ENCODE peak calls at places on chromosomes 7 and 10, in four cellular contexts. One of them, this sample, is unnamed.

GRCh38 chr7:156220701-156221100 is 408.4 kb upstream of the SHH start:
- DNase-seq in vagina: no peak
- DNase-seq in spleen: no peak
- DNase-seq in esophagus muscularis mucosa: no peak
- DNase-seq in this sample: no peak

GRCh38 chr7:95609277-95609971 is 13.1 kb upstream of the PDK4 start:
- DNase-seq in spleen: no peak
- DNase-seq in vagina: no peak
- DNase-seq in esophagus muscularis mucosa: no peak
- DNase-seq in this sample: peak

GRCh38 chr10:119595134-119595714 is 1.5 kb downstream of the TIAL1 start:
- DNase-seq in spleen: no peak
- DNase-seq in vagina: no peak
- DNase-seq in esophagus muscularis mucosa: no peak
- DNase-seq in this sample: no peak

GRCh38 chr10:96367470-96367869 is 8.7 kb upstream of the OPALIN start:
- DNase-seq in esophagus muscularis mucosa: no peak
- DNase-seq in vagina: no peak
- DNase-seq in spleen: no peak
- DNase-seq in this sample: no peak

GRCh38 chr7:103592844-103593243 is 146.8 kb upstream of the SLC26A5 start:
- DNase-seq in esophagus muscularis mucosa: no peak
- DNase-seq in spleen: no peak
- DNase-seq in vagina: no peak
- DNase-seq in this sample: no peak

GRCh38 chr7:2373124-2373556 is 18.5 kb downstream of the EIF3B start:
- DNase-seq in spleen: no peak
- DNase-seq in esophagus muscularis mucosa: no peak
- DNase-seq in vagina: no peak
- DNase-seq in this sample: no peak

GRCh38 chr7:110977127-110977776 is 113.7 kb upstream of the LRRN3 start:
- DNase-seq in vagina: no peak
- DNase-seq in esophagus muscularis mucosa: no peak
- DNase-seq in spleen: no peak
- DNase-seq in this sample: no peak

GRCh38 chr10:33801705-33802104 is 467.2 kb upstream of the NRP1 start:
- DNase-seq in spleen: no peak
- DNase-seq in esophagus muscularis mucosa: no peak
- DNase-seq in vagina: peak
- DNase-seq in this sample: no peak

GRCh38 chr7:100719523-100720319 is 547 bp upstream of the EPO start:
- DNase-seq in spleen: no peak
- DNase-seq in vagina: no peak
- DNase-seq in esophagus muscularis mucosa: no peak
- DNase-seq in this sample: peak

GRCh38 chr7:83468251-83468739 is 180.6 kb downstream of the SEMA3E start:
- DNase-seq in spleen: no peak
- DNase-seq in esophagus muscularis mucosa: no peak
- DNase-seq in vagina: no peak
- DNase-seq in this sample: peak

GRCh38 chr10:804787-805634 is 115.5 kb upstream of the DIP2C start:
- DNase-seq in esophagus muscularis mucosa: no peak
- DNase-seq in spleen: peak
- DNase-seq in vagina: no peak
- DNase-seq in this sample: no peak

GRCh38 chr10:805635-806305 is 116.3 kb upstream of the DIP2C start:
- DNase-seq in vagina: peak
- DNase-seq in spleen: peak
- DNase-seq in esophagus muscularis mucosa: no peak
- DNase-seq in this sample: no peak

GRCh38 chr10:802506-802905 is 113.0 kb upstream of the DIP2C start:
- DNase-seq in spleen: no peak
- DNase-seq in vagina: no peak
- DNase-seq in esophagus muscularis mucosa: no peak
- DNase-seq in this sample: no peak

GRCh38 chr10:804191-804781 is 114.8 kb upstream of the DIP2C start:
- DNase-seq in esophagus muscularis mucosa: no peak
- DNase-seq in spleen: peak
- DNase-seq in vagina: no peak
- DNase-seq in this sample: no peak

GRCh38 chr10:803041-803741 is 113.7 kb upstream of the DIP2C start:
- DNase-seq in spleen: no peak
- DNase-seq in vagina: no peak
- DNase-seq in esophagus muscularis mucosa: no peak
- DNase-seq in this sample: no peak
- TF ChIP-seq POLR2AphosphoS5 in spleen: no peak
- TF ChIP-seq POLR2AphosphoS5 in vagina: no peak
- TF ChIP-seq POLR2AphosphoS5 in esophagus muscularis mucosa: no peak
- TF ChIP-seq POLR2AphosphoS5 in this sample: no peak

DNA sequence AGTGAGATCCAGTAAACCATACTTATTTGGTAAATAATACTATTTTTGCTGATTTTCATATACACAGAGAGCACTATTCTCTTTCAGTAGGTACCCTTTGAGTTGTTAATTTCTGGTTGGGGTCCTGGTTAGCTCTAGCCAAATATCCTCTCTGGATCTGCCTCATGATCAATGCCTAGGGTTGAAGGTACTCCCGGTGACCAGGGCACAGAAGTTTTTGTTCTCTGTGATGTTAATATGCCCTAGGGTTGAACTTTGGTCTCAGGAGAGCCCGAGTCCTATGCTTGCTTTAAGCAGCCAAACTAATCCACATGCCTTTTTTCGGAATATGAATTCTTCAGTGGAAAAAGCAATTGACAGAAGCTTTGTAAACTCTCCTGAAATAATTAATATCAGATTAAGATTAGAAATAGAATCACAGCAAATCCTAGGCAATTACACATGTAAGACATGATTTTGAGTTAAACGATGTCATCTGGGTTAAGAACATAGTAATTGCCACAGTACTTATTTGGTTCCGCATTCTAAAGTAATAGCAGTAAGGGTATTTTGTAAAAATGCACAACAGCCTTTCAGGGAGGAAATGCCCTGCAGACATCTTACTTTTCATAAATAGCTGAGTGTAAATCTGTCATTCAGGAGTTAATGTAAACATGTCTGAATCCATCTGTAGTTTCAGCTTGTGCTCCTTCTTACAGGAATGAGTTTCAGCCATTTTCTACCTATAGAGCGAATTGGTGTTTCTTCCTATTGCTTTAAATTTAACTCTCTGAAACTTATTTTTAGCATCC is 10.1 kb downstream of the CHN2 start:
- DNase-seq in vagina: no peak
- DNase-seq in spleen: no peak
- DNase-seq in esophagus muscularis mucosa: no peak
- DNase-seq in this sample: no peak
- H3K4me3 ChIP-seq in vagina: no peak
- H3K4me3 ChIP-seq in spleen: no peak
- H3K4me3 ChIP-seq in esophagus muscularis mucosa: no peak
- H3K4me3 ChIP-seq in this sample: no peak

DNA sequence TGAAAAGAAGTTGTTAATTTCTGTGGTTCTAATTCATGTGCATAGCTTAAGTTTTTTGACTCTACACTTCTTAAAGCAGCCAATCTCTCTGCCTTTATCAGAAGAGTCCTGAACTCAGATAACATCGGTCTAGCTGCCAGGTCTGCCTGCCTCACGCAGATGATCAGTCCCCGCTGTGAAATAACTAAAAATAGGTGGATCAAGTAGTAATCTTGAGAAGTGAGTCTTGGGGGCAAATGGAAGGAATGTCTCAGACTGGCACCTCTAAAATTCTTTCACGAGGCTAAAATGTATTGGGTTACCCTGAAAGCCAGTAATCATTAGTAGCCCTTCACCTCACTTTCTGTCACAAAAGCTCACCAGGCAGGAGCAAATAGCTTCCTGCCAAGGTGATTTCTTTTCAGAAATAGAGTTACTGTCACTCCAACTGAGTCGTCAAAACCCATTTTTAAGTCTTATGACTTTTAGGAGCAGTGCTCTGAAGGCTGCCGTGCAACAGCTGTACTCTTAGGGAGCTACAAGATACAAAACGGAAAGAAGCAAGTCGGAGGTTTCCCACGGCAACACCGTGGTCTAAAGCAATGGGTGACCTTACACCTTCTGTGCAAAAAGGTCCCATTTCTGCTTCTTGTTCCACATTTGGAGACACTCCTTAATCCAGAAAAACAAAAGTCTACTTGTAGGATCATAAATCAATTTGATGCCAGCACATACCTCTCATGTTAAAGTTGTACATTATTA is 85.2 kb downstream of the ABCB5 start:
- DNase-seq in spleen: no peak
- DNase-seq in esophagus muscularis mucosa: no peak
- DNase-seq in vagina: no peak
- DNase-seq in this sample: no peak
- TF ChIP-seq POLR2AphosphoS5 in spleen: no peak
- TF ChIP-seq POLR2AphosphoS5 in esophagus muscularis mucosa: no peak
- TF ChIP-seq POLR2AphosphoS5 in vagina: no peak
- TF ChIP-seq POLR2AphosphoS5 in this sample: no peak

GRCh38 chr7:55512635-55513034 is 59.7 kb downstream of the VOPP1 start:
- DNase-seq in esophagus muscularis mucosa: no peak
- DNase-seq in vagina: no peak
- DNase-seq in spleen: no peak
- DNase-seq in this sample: no peak

GRCh38 chr7:55508301-55509011 is 63.8 kb downstream of the VOPP1 start:
- DNase-seq in spleen: no peak
- DNase-seq in esophagus muscularis mucosa: no peak
- DNase-seq in vagina: no peak
- DNase-seq in this sample: no peak

GRCh38 chr7:55507743-55508142 is 64.6 kb downstream of the VOPP1 start:
- DNase-seq in spleen: no peak
- DNase-seq in vagina: no peak
- DNase-seq in esophagus muscularis mucosa: no peak
- DNase-seq in this sample: no peak

GRCh38 chr7:55510621-55511020 is 61.7 kb downstream of the VOPP1 start:
- DNase-seq in vagina: no peak
- DNase-seq in spleen: no peak
- DNase-seq in esophagus muscularis mucosa: no peak
- DNase-seq in this sample: no peak

GRCh38 chr7:55509322-55509721 is 63.0 kb downstream of the VOPP1 start:
- DNase-seq in spleen: no peak
- DNase-seq in esophagus muscularis mucosa: no peak
- DNase-seq in vagina: no peak
- DNase-seq in this sample: no peak
- H3K4me3 ChIP-seq in spleen: no peak
- H3K4me3 ChIP-seq in esophagus muscularis mucosa: no peak
- H3K4me3 ChIP-seq in vagina: no peak
- H3K4me3 ChIP-seq in this sample: no peak

GRCh38 chr7:94266278-94266677 is 128.4 kb upstream of the COL1A2 start:
- DNase-seq in vagina: no peak
- DNase-seq in spleen: no peak
- DNase-seq in esophagus muscularis mucosa: no peak
- DNase-seq in this sample: no peak
- TF ChIP-seq POLR2AphosphoS5 in vagina: no peak
- TF ChIP-seq POLR2AphosphoS5 in spleen: peak
- TF ChIP-seq POLR2AphosphoS5 in esophagus muscularis mucosa: no peak
- TF ChIP-seq POLR2AphosphoS5 in this sample: no peak

GRCh38 chr10:18474111-18474455 is 177.3 kb downstream of the NSUN6 start:
- DNase-seq in esophagus muscularis mucosa: no peak
- DNase-seq in spleen: no peak
- DNase-seq in vagina: no peak
- DNase-seq in this sample: no peak

GRCh38 chr10:18476283-18476682 is 175.1 kb downstream of the NSUN6 start:
- DNase-seq in spleen: no peak
- DNase-seq in esophagus muscularis mucosa: no peak
- DNase-seq in vagina: no peak
- DNase-seq in this sample: no peak

GRCh38 chr10:18469125-18469524 is 182.3 kb downstream of the NSUN6 start:
- DNase-seq in vagina: no peak
- DNase-seq in spleen: no peak
- DNase-seq in esophagus muscularis mucosa: no peak
- DNase-seq in this sample: no peak

GRCh38 chr10:18472977-18473376 is 178.4 kb downstream of the NSUN6 start:
- DNase-seq in spleen: no peak
- DNase-seq in esophagus muscularis mucosa: no peak
- DNase-seq in vagina: no peak
- DNase-seq in this sample: no peak

DNA sequence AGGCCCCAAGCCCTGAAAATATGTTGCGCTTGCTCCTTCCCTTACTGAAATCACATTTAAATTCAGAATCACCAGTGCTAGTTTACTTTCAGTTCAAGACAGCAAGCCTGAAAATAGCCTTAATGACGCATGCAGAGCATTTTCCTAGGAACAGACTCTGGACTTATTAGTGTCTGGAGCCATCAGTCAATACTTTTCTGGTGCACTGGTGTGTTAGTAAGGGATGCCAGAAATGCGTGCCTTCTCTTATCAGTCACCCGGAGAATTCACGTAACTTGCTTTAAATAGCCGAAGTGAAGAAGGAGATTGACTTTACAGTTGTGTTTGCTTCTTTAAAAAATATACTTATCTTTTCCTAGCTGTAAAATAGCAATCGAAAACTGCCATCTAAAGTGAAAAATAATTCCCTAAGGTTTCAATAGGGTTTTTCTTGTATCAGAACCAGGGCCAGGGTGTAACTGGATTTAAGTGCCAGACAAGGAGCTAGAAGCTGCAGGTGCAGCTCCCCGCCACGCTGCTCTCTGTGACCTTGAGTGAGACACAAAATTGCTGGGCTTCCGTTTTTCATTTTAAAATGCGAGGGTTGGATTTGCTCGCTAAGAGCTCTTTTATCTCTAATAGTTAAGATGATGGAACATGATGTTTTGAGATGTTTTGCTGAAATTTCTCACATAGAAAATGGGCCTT is 177.8 kb downstream of the NSUN6 start:
- DNase-seq in esophagus muscularis mucosa: no peak
- DNase-seq in spleen: no peak
- DNase-seq in vagina: no peak
- DNase-seq in this sample: no peak
- H3K4me3 ChIP-seq in esophagus muscularis mucosa: no peak
- H3K4me3 ChIP-seq in spleen: no peak
- H3K4me3 ChIP-seq in vagina: no peak
- H3K4me3 ChIP-seq in this sample: no peak

GRCh38 chr7:50557114-50557513 is 8.1 kb downstream of the DDC start:
- DNase-seq in esophagus muscularis mucosa: no peak
- DNase-seq in vagina: no peak
- DNase-seq in spleen: no peak
- DNase-seq in this sample: no peak
- TF ChIP-seq POLR2AphosphoS5 in esophagus muscularis mucosa: no peak
- TF ChIP-seq POLR2AphosphoS5 in vagina: no peak
- TF ChIP-seq POLR2AphosphoS5 in spleen: no peak
- TF ChIP-seq POLR2AphosphoS5 in this sample: no peak

GRCh38 chr10:6228010-6228511 is 25.3 kb downstream of the PFKFB3 start:
- DNase-seq in spleen: peak
- DNase-seq in vagina: no peak
- DNase-seq in esophagus muscularis mucosa: no peak
- DNase-seq in this sample: no peak
- H3K4me3 ChIP-seq in spleen: no peak
- H3K4me3 ChIP-seq in vagina: no peak
- H3K4me3 ChIP-seq in esophagus muscularis mucosa: no peak
- H3K4me3 ChIP-seq in this sample: no peak

This sample was measured in transverse colon.